ENCODE peak calls at places on chromosomes 7 and 10, in nine cellular contexts. M, C, L, F, B, P, U, Y and K are unnamed samples.

GRCh38 chr10:34988397-34989067 is 101.6 kb downstream of the CUL2 start:
- DNase-seq in F (no peak), P (no peak), M (no peak), U (no peak), B (no peak), L (no peak), C (no peak), Y (no peak), K (peak)

GRCh38 chr7:115779561-115779960 is 251.0 kb downstream of the TFEC start:
- DNase-seq in B (no peak), Y (no peak), L (no peak), U (no peak), M (peak), C (no peak), P (no peak), F (no peak), K (no peak)

GRCh38 chr10:51937736-51938135 is 238.3 kb upstream of the CSTF2T start:
- DNase-seq in M (peak), U (no peak), B (no peak), P (no peak), L (no peak), Y (no peak), C (no peak), F (no peak), K (no peak)

GRCh38 chr10:47127188-47127587 is 172.8 kb upstream of the GDF10 start:
- DNase-seq in U (no peak), M (no peak), P (no peak), L (no peak), Y (no peak), C (no peak), F (no peak), B (no peak), K (no peak)

GRCh38 chr10:47404446-47404845 is 20.4 kb upstream of the ZNF488 start:
- DNase-seq in M (no peak), L (no peak), C (no peak), F (no peak), P (no peak), B (no peak), U (no peak), Y (no peak), K (no peak)

GRCh38 chr10:69457771-69458237 is 6.5 kb downstream of the TSPAN15 start:
- DNase-seq in P (no peak), F (no peak), L (peak), B (no peak), C (no peak), M (no peak), Y (no peak), U (no peak), K (no peak)

GRCh38 chr10:46546591-46547330 is 9.7 kb downstream of the GPRIN2 start:
- DNase-seq in B (peak), L (peak), M (no peak), C (no peak), Y (no peak), P (peak), U (no peak), F (no peak), K (peak)

GRCh38 chr10:92830478-92831389 is 17.6 kb upstream of the EXOC6 start:
- DNase-seq in L (no peak), P (no peak), B (no peak), M (no peak), F (no peak), C (no peak), Y (peak), U (no peak), K (no peak)

GRCh38 chr7:102464577-102465280 is at the start of the genes ALKBH4 and LRWD1:
- DNase-seq in M (peak), Y (peak), P (peak), U (peak), C (peak), F (peak), L (peak), B (peak), K (peak)
- TF ChIP-seq POLR2A in M (peak), Y (peak), P (peak), U (peak), C (peak), F (peak), L (peak), B (peak), K (no peak)

GRCh38 chr7:45891462-45892402 is 3.4 kb downstream of the IGFBP1 start:
- DNase-seq in P (no peak), C (no peak), F (no peak), U (no peak), L (no peak), M (no peak), Y (no peak), B (no peak), K (no peak)
- TF ChIP-seq POLR2A in P (no peak), C (no peak), F (no peak), U (no peak), L (no peak), M (no peak), Y (no peak), B (no peak), K (no peak)

GRCh38 chr7:76291346-76292205 is 10.9 kb upstream of the HSPB1 start:
- DNase-seq in U (peak), Y (peak), F (peak), M (peak), P (peak), B (peak), L (peak), C (peak), K (peak)
- TF ChIP-seq POLR2A in U (peak), Y (peak), F (no peak), M (peak), P (peak), B (peak), L (no peak), C (no peak), K (no peak)

DNA sequence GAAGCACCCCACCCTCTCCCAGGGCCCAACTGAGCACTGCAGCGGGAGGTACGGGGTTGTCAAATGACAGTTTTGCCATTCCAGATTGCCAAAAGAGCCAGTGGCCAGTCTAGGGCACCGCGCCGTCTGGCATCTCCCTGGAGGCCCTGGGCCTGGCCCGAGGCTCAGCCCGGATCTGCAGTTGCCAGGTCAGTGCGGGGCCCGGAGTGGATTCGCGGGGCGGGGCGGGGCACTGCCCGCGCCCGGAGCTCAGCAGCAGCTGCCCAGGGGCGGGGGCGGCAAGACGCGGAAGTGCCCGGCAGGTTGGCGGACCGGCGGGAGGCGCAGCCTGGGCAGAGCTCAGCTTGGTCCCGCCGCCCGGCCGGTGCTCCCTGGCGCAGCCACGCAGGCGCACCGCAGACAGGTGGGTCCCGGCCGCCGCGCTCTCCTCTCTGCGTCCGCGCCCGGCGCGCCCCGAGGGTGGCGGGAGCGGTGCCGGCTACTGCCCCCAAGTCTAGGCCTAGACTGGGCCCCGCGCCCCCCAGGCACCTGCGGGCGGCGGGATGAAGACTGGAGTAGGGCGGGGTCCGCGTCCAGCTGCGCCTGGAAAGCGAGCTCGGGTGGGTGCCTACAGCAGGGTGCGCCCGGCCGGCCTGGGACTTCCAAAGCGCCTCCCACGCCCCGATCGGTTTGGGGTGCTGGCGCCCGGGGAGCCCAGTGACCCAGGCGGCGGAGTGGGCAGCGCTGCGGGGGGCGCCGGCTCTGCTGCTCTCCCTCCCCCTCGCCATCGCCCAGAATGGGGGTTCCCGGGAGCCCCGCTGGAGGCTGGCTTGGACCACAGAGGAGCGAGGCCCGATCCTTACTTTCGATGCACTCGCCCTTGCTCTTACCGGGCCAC is at the start of gene IRF5:
- DNase-seq in P (peak), L (peak), Y (peak), U (peak), B (no peak), M (no peak), F (peak), C (peak), K (peak)
- TF ChIP-seq POLR2A in P (peak), L (no peak), Y (no peak), U (no peak), B (no peak), M (no peak), F (peak), C (peak), K (no peak)

GRCh38 chr7:27106906-27107250 is 4.4 kb upstream of the HOXA2 start:
- DNase-seq in B (no peak), L (no peak), M (no peak), Y (no peak), C (no peak), P (no peak), F (no peak), U (no peak), K (no peak)

GRCh38 chr7:27109533-27110162 is 7.2 kb upstream of the HOXA2 start:
- DNase-seq in Y (no peak), C (no peak), M (peak), L (no peak), P (no peak), B (no peak), F (no peak), U (no peak), K (no peak)

GRCh38 chr7:27107391-27107900 is 5.0 kb upstream of the HOXA2 start:
- DNase-seq in U (no peak), F (no peak), B (no peak), Y (no peak), P (no peak), L (no peak), M (peak), C (no peak), K (no peak)

GRCh38 chr7:27107901-27108381 is 5.5 kb upstream of the HOXA2 start:
- DNase-seq in F (no peak), C (no peak), B (no peak), M (peak), P (no peak), L (peak), U (no peak), Y (no peak), K (peak)

DNA sequence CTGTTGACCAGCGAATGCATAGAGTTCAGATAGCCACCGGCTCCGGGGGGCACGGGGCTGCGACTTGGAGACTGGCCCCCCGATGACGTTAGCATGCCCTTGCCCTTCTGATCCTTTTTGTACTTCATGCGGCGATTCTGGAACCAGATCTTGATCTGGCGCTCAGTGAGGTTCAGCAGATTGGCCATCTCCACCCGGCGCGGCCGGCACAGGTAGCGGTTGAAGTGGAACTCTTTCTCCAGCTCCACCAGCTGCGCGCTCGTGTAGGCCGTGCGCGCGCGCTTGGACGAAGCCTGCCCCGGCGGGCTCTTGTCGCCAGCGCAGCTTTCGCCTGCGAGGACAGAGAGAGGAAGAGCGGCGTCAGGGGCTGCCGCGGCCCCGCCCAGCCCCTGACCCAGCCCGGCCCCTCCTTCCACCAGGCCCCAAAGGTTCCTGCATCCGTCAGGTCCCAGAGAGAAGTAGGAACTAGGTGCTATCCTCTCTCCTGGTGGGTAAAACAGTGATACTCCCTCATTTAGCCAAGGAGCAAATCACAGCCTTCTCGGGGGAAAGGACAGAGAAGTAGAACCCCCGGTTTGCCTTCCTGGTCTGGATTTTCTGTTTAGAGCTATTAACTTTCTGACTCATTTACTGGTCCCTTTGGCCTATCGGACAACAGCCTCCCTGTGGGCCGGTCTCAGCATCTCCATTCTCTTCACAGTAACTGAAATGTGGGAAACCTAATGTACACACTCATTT is 6.1 kb upstream of the HOXA2 start:
- DNase-seq in B (no peak), L (peak), P (peak), U (no peak), Y (no peak), C (no peak), F (no peak), M (peak), K (peak)
- TF ChIP-seq POLR2A in B (no peak), L (peak), P (peak), U (no peak), Y (no peak), C (no peak), F (no peak), M (peak), K (no peak)

GRCh38 chr10:60069311-60069710 is 163.0 kb upstream of the CCDC6 start:
- DNase-seq in U (no peak), B (no peak), F (no peak), Y (no peak), P (no peak), C (no peak), L (no peak), M (no peak), K (no peak)

GRCh38 chr10:60073781-60074656 is 167.7 kb upstream of the CCDC6 start:
- DNase-seq in Y (no peak), B (no peak), L (no peak), U (no peak), P (no peak), F (no peak), M (no peak), C (no peak), K (no peak)

GRCh38 chr10:60073397-60073780 is 167.0 kb upstream of the CCDC6 start:
- DNase-seq in Y (no peak), F (no peak), B (no peak), C (no peak), L (no peak), P (no peak), M (no peak), U (no peak), K (no peak)
- TF ChIP-seq POLR2A in Y (no peak), F (no peak), B (no peak), C (no peak), L (no peak), P (no peak), M (no peak), U (no peak), K (no peak)

DNA sequence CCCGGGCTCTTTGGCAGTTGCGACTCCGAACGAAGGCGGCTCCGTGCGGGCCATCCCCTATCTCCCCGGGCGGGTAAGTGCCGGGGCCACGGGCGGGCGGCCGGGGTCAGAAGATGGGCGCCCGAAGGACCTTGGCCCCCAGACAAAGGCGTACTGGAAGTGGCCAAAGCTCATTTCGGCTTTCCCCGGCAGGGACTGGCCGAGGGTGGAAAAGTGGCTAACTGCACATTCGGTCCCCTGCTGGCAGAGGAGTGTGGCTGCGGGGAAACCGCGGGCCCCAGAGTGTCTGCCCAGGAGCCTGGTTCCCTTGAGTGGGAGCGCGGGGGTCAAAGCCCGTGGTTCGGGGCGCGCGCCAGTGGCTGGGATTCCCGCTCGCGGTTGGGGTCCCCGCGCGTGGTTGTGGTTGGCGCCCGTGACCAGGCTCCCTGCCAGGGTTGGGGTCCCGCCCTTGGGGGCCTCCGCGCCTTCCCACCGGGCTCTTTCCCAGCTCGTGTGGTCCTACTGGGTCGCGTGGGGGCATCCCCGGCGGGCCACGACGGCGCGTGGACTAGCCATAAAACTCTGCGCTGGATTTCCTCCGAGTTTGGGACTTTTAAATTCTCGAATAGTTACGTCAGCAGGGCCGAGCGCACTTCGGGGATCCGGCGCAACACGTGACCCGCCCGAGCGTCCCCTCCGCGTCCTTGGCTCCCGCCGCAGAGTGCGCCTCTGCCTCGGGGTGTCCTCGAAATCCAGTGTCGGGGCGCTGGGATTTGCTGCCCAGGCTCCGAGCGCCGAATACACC is 124.4 kb downstream of the TACC2 start:
- DNase-seq in F (no peak), M (peak), L (peak), B (peak), P (peak), U (peak), C (peak), Y (peak), K (peak)
- TF ChIP-seq POLR2A in F (no peak), M (peak), L (peak), B (peak), P (peak), U (no peak), C (peak), Y (no peak), K (peak)

DNA sequence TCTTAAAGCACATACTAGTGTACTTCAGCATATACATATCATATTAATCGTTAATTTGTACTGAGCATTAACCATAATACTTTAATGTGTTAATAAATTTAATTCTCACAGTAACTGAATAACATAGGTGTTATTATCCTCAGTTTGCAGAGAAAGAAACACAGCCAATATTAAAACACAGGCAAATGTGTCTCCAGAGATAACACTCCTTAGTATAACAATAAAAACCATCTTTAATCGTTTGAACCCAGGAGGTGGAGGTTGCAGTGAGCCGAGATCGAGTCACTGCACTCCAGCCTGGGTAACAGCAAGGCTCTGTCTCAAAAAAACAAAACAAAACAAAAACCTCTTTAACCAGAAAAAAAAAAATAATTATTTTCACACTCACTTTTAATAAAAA is 49.4 kb upstream of the ZNF273 start:
- DNase-seq in P (no peak), M (no peak), Y (no peak), U (no peak), F (no peak), C (no peak), L (no peak), B (no peak), K (no peak)
- TF ChIP-seq POLR2A in P (no peak), M (no peak), Y (no peak), U (no peak), F (no peak), C (no peak), L (no peak), B (no peak), K (no peak)

DNA sequence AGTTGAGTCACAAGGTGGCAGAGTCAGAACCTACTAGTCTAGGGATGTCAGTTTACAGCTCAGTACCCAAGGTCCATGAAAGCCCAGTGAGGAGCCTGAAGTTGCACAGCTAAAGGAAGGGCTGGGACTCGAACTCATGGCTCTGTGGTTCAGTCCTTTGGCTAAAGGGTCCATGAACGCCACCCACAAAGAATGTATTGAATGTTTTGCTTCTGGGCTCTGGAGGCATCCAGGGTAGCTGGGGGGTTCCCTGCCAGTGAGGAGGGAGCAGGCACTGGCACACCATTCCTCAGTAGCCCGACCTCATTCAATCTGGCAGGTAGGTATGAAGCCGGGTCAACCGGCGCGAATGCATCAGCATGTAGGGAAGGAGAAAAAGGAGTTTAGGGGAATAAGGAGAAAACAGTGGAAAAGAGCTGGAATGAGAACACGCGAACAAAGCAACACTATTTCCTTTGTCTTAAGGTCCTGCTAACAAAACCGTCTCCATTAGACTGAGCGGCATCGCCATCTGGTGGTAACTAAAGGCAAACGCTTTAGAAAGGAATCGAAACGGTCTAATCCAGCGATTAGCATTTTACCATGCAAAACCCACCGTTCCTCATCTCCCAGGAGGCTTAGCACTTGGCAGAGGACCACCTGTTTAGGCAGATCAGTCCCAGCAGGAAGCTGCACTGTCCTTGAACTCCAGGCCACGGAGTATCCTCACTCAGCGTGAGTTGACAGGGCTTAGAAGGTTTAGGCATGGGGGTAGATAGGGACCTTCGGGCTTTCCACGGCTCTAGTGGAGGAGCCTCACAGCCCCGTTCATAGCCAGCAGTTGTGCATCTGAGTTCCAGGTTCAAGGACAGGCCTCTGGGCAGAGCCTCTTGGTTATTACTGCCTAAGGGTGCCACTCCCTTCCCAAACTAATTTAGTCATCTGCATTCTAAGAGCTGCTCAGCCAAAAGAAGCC is 122.8 kb downstream of the UBE2H start:
- DNase-seq in B (peak), C (peak), U (no peak), F (no peak), L (peak), Y (peak), M (peak), P (peak), K (peak)
- TF ChIP-seq POLR2A in B (peak), C (no peak), U (no peak), F (no peak), L (no peak), Y (no peak), M (no peak), P (no peak), K (no peak)